ENCODE peak calls at places on chromosomes 7 and 10, in seven cellular contexts. K, W, A, C, V, R and O are unnamed samples. For H3K4me1, the result is how much of the 10 kb centered on the place peaks cover.

GRCh38 chr7:31550432-31550831 is 36.5 kb downstream of the ITPRID1 start:
- DNase-seq in K (no peak), W (no peak), A (no peak), C (no peak), V (no peak), R (peak), O (no peak)

GRCh38 chr10:88281592-88282268 is 301.4 kb downstream of the RNLS start:
- DNase-seq in K (no peak), W (peak), A (no peak), C (no peak), V (no peak), R (no peak), O (no peak)

GRCh38 chr10:96764345-96764744 is 44.0 kb upstream of the PIK3AP1 start:
- DNase-seq in K (no peak), W (no peak), A (no peak), C (no peak), V (no peak), R (no peak), O (no peak)

GRCh38 chr10:62895058-62895457 is 78.9 kb upstream of the EGR2 start:
- DNase-seq in K (no peak), W (peak), A (no peak), C (no peak), V (no peak), R (no peak), O (no peak)

GRCh38 chr7:134084488-134085144 is 42.5 kb upstream of the LRGUK start:
- DNase-seq in K (no peak), W (peak), A (no peak), C (no peak), V (no peak), R (no peak), O (no peak)

GRCh38 chr10:88439932-88440331 is 143.2 kb downstream of the RNLS start:
- DNase-seq in K (no peak), W (no peak), A (no peak), C (no peak), V (no peak), R (no peak), O (no peak)

GRCh38 chr10:127527891-127528290 is 21.2 kb upstream of the NPS start:
- DNase-seq in K (no peak), W (no peak), A (no peak), C (no peak), V (no peak), R (no peak), O (no peak)

GRCh38 chr10:49277973-49278372 is 21.0 kb upstream of the C10orf71 start:
- DNase-seq in K (no peak), W (no peak), A (no peak), C (no peak), V (no peak), R (no peak), O (no peak)

GRCh38 chr10:86705905-86706304 is 37.6 kb downstream of the LDB3 start:
- DNase-seq in K (no peak), W (no peak), A (no peak), C (no peak), V (no peak), R (no peak), O (no peak)

GRCh38 chr7:99563650-99564049 is 5.2 kb downstream of the ZNF655 start:
- DNase-seq in K (no peak), W (peak), A (no peak), C (no peak), V (no peak), R (no peak), O (peak)

GRCh38 chr10:133110609-133111275 is 23.0 kb downstream of the ADGRA1 start:
- DNase-seq in K (no peak), W (no peak), A (no peak), C (no peak), V (no peak), R (no peak), O (no peak)

GRCh38 chr7:155338632-155339320 is 41.1 kb downstream of the INSIG1 start:
- DNase-seq in K (no peak), W (no peak), A (no peak), C (no peak), V (no peak), R (no peak), O (no peak)

GRCh38 chr7:24370541-24370940 is 86.6 kb downstream of the NPY start:
- DNase-seq in K (no peak), W (no peak), A (no peak), C (no peak), V (no peak), R (no peak), O (no peak)

GRCh38 chr10:36574212-36574611 is 551.2 kb upstream of the ANKRD30A start:
- DNase-seq in K (no peak), W (peak), A (no peak), C (no peak), V (no peak), R (no peak), O (no peak)

GRCh38 chr7:77550586-77550985 is 13.5 kb downstream of the PTPN12 start:
- DNase-seq in K (no peak), W (peak), A (no peak), C (no peak), V (no peak), R (no peak), O (no peak)

GRCh38 chr10:95049919-95050318 is 19.4 kb downstream of the CYP2C8 start:
- DNase-seq in K (no peak), W (no peak), A (no peak), C (no peak), V (no peak), R (no peak), O (no peak)

GRCh38 chr10:7474388-7474787 is 63.6 kb upstream of the SFMBT2 start:
- DNase-seq in K (no peak), W (no peak), A (no peak), C (no peak), V (no peak), R (no peak), O (no peak)

GRCh38 chr10:80871083-80871482 is 333.4 kb downstream of the SH2D4B start:
- DNase-seq in K (no peak), W (no peak), A (no peak), C (no peak), V (no peak), R (no peak), O (no peak)

GRCh38 chr7:77765906-77766800 is 32.1 kb downstream of the TMEM60 start:
- DNase-seq in K (no peak), W (no peak), A (no peak), C (no peak), V (no peak), R (no peak), O (peak)

GRCh38 chr7:105664816-105665525 is 83.7 kb upstream of the EFCAB10 start:
- DNase-seq in K (no peak), W (peak), A (no peak), C (no peak), V (no peak), R (no peak), O (no peak)

GRCh38 chr10:70255329-70256299 is 22.4 kb upstream of the PPA1 start:
- DNase-seq in K (no peak), W (peak), A (no peak), C (peak), V (peak), R (no peak), O (peak)

GRCh38 chr7:16668049-16668858 is 22.3 kb downstream of the BZW2 start:
- DNase-seq in K (peak), W (peak), A (no peak), C (no peak), V (peak), R (peak), O (peak)

GRCh38 chr10:112030431-112030830 is 153.1 kb downstream of the GPAM start:
- DNase-seq in K (no peak), W (no peak), A (no peak), C (no peak), V (no peak), R (no peak), O (no peak)

GRCh38 chr7:2800220-2800922 is 43.7 kb downstream of the GNA12 start:
- DNase-seq in K (no peak), W (no peak), A (no peak), C (no peak), V (no peak), R (no peak), O (no peak)

GRCh38 chr7:22787936-22788335 is 34.7 kb downstream of the TOMM7 start:
- DNase-seq in K (no peak), W (peak), A (no peak), C (no peak), V (no peak), R (no peak), O (no peak)

GRCh38 chr7:95596183-95597135 is at the start of gene PDK4:
- DNase-seq in K (peak), W (peak), A (peak), C (peak), V (no peak), R (peak), O (peak)

GRCh38 chr10:94005050-94005449 is 11.3 kb downstream of the PLCE1 start:
- DNase-seq in K (no peak), W (peak), A (no peak), C (no peak), V (no peak), R (no peak), O (no peak)

GRCh38 chr10:123143825-123144168 is 4.1 kb upstream of the HMX2 start:
- DNase-seq in K (no peak), W (no peak), A (no peak), C (no peak), V (no peak), R (no peak), O (no peak)

GRCh38 chr7:142006577-142006976 is 10.9 kb downstream of the MGAM start:
- DNase-seq in K (no peak), W (no peak), A (no peak), C (no peak), V (no peak), R (no peak), O (no peak)

GRCh38 chr7:29882481-29882880 is 76.2 kb downstream of the WIPF3 start:
- DNase-seq in K (no peak), W (no peak), A (no peak), C (no peak), V (no peak), R (no peak), O (no peak)

GRCh38 chr10:133444342-133445267 is 9.1 kb upstream of the SCART1 start:
- DNase-seq in K (peak), W (no peak), A (no peak), C (peak), V (no peak), R (no peak), O (no peak)

GRCh38 chr7:5620459-5620881 is 161.0 kb downstream of the RNF216 start:
- DNase-seq in K (no peak), W (no peak), A (no peak), C (peak), V (no peak), R (no peak), O (no peak)

GRCh38 chr7:151233111-151233701 is 923 bp downstream of the CHPF2 start:
- DNase-seq in K (peak), W (peak), A (peak), C (peak), V (no peak), R (peak), O (no peak)

GRCh38 chr10:15856328-15857000 is 3.8 kb downstream of the MINDY3 start:
- DNase-seq in K (no peak), W (peak), A (no peak), C (no peak), V (no peak), R (no peak), O (peak)

GRCh38 chr7:2166625-2167280 is 66.0 kb downstream of the MAD1L1 start:
- DNase-seq in K (no peak), W (no peak), A (no peak), C (peak), V (no peak), R (no peak), O (peak)

GRCh38 chr7:140876519-140877248 is 48.0 kb downstream of the BRAF start:
- DNase-seq in K (no peak), W (peak), A (no peak), C (no peak), V (no peak), R (no peak), O (no peak)

GRCh38 chr10:72567421-72567820 is 58.5 kb downstream of the MICU1 start:
- DNase-seq in K (peak), W (peak), A (no peak), C (no peak), V (no peak), R (no peak), O (no peak)

GRCh38 chr10:36621346-36621745 is 504.1 kb upstream of the ANKRD30A start:
- DNase-seq in K (no peak), W (peak), A (no peak), C (no peak), V (no peak), R (no peak), O (no peak)

DNA sequence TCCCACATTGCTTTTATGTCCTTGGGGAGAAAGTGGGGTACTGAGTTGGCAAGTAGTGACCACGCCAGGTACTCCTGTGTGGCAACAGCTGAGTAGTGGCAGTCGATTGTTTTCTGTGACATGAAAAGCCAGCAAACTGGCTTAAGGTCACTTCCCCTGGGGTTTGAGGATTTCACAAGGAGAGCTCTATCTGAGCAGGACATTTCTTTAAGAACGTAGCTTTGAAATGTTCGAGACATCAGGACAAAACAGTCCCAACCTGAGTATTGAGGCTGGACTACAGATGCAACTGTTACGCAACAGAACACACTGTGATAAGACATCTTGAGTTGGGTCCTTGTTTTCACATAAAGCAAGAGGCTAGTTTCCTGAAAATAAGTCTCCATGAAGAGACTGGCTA is 146.7 kb upstream of the KLF14 start:
- DNase-seq in K (no peak), W (peak), A (no peak), C (no peak), V (no peak), R (no peak), O (no peak)
- H3K4me1 ChIP-seq in K (under half), W (half or more), A (under half), C (under half), V (under half), R (under half), O (under half)

GRCh38 chr10:118259288-118259906 is 82.7 kb downstream of the FAM204A start:
- DNase-seq in K (no peak), W (peak), A (no peak), C (no peak), V (no peak), R (peak), O (peak)
- H3K4me3 ChIP-seq in K (no peak), W (no peak), A (no peak), C (no peak), V (no peak), R (no peak), O (no peak)

GRCh38 chr7:12719141-12719919 is 31.9 kb downstream of the ARL4A start:
- DNase-seq in K (no peak), W (peak), A (no peak), C (no peak), V (no peak), R (no peak), O (no peak)
- H3K4me1 ChIP-seq in K (under half), W (under half), A (under half), C (under half), V (under half), R (under half), O (under half)

DNA sequence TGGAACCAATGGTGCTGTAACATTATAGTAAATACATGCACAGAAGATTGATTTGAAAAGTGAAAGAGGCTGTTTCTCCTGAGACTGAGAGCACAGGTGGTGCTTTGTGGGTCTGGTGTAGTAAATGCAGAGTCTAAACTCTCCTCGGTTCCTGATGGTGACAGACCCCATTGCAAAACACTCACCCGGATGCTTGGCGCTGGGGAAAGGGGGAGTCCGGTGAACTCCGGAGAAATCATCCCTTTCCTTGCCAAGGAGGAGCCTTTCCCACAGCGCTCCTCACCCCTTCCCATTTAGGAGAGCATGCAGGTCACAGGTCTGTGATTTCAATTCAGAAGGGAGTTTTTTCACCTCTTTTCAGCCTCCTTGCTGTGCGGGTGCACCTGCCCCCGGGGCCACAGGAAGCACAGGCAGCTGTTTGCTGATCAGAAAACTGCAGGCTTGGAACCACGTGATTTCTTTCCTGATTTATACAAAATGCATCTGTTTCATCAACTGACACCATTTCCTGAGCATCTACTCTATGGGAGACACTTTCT is 75.6 kb upstream of the LYZL2 start:
- DNase-seq in K (no peak), W (no peak), A (no peak), C (no peak), V (no peak), R (no peak), O (no peak)
- H3K4me3 ChIP-seq in K (no peak), W (no peak), A (no peak), C (no peak), V (no peak), R (peak), O (no peak)

GRCh38 chr10:121541450-121541849 is 56.8 kb downstream of the FGFR2 start:
- DNase-seq in K (no peak), W (no peak), A (no peak), C (no peak), V (no peak), R (no peak), O (no peak)
- H3K4me1 ChIP-seq in K (under half), W (under half), A (under half), C (under half), V (under half), R (under half), O (under half)

DNA sequence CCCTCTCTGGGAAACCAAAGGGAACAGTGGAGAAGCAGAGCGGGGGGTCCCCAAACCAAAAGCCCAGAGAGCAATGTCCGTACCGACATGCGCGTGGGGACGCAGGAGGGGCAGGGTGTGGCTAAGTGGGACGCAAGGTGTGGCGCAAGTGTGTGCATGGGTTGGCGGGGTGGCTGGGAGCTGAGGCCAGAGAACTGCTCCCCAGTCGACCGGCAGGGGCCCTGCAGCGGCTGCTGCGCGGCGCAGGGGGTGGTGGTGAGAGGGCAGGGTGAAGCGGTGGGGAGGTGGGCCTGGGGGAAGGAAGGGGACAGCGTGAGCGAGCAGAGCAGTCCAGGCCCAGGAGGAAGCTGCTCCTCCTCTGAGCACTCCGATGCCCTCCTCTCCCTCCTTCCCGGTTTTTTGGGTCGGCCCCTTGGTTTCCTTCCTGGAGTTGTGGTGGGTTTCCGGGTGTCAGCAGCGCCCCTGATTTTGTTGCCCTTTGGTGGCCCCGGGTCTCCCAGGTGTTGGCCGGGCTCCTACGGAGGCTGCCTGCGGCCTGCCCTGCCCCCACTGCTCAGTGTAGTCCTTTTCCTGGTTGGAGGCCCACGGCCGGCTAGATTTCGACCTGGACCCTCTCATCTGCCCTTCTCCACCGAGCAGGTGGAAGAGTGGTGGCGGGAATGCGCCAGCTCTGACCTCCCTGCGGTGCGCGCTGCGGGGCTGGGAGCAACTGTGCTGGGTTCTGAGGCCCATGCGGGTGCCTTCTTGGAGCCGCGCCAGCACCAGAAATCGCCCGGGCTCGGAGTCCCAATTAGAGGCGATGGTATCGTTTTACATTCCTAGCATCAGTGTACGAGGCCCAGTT is 40.5 kb upstream of the COMTD1 start:
- DNase-seq in K (no peak), W (no peak), A (no peak), C (no peak), V (no peak), R (peak), O (no peak)
- H3K4me3 ChIP-seq in K (no peak), W (no peak), A (peak), C (no peak), V (no peak), R (peak), O (no peak)

GRCh38 chr7:75920431-75921161 is 5.6 kb downstream of the POR start:
- DNase-seq in K (no peak), W (peak), A (no peak), C (peak), V (no peak), R (peak), O (no peak)
- H3K4me1 ChIP-seq in K (under half), W (under half), A (under half), C (under half), V (under half), R (under half), O (under half)

GRCh38 chr7:69597278-69598076 is 798 bp upstream of the AUTS2 start:
- DNase-seq in K (peak), W (peak), A (no peak), C (peak), V (no peak), R (peak), O (no peak)
- H3K4me3 ChIP-seq in K (peak), W (peak), A (peak), C (peak), V (peak), R (peak), O (peak)

GRCh38 chr10:28281726-28282325 is 21.0 kb downstream of the MPP7 start:
- DNase-seq in K (no peak), W (no peak), A (no peak), C (no peak), V (no peak), R (no peak), O (no peak)

GRCh38 chr10:28280652-28281051 is 22.2 kb downstream of the MPP7 start:
- DNase-seq in K (peak), W (peak), A (no peak), C (no peak), V (no peak), R (no peak), O (no peak)

GRCh38 chr10:28282341-28282740 is 20.5 kb downstream of the MPP7 start:
- DNase-seq in K (no peak), W (no peak), A (no peak), C (no peak), V (no peak), R (no peak), O (no peak)

GRCh38 chr10:28278842-28279241 is 24.0 kb downstream of the MPP7 start:
- DNase-seq in K (no peak), W (no peak), A (no peak), C (no peak), V (no peak), R (no peak), O (no peak)

DNA sequence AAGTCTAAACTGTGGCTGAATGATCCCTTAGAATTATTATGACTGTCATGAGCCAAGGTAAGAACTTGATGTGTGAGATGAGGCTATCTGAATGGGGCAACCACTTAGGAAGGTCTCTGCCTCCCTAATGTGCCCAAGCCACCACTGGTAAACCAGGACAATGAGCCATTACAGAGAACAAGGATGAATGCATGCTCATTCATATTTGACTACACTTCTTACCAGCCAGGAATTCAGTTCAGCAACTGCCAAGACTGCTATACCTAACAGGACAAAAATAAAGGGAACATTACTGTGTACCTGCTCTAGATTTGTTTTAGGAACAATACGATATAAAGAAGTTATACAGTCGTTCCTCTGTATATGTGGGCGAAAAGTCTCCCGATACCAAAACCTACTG is 23.0 kb downstream of the MPP7 start:
- DNase-seq in K (no peak), W (no peak), A (no peak), C (no peak), V (no peak), R (no peak), O (no peak)
- H3K4me1 ChIP-seq in K (under half), W (under half), A (half or more), C (under half), V (under half), R (under half), O (under half)